ENCODE peak calls at places on chromosomes 7 and 10, in five cellular contexts. K, R, L, A and I are unnamed samples.

GRCh38 chr7:113200281-113200680 is 81.9 kb upstream of the SMIM30 start:
- DNase-seq in K (no peak), L (no peak), R (peak; percentile 22), A (no peak), I (no peak)

GRCh38 chr10:62620491-62620890 is 184.0 kb upstream of the ADO start:
- DNase-seq in A (no peak), R (no peak), K (no peak), L (no peak), I (no peak)

GRCh38 chr7:22443370-22444180 is 56.4 kb downstream of the STEAP1B start:
- DNase-seq in L (no peak), A (peak; percentile 86), R (no peak), K (no peak), I (no peak)

GRCh38 chr7:35505031-35505430 is 189.9 kb downstream of the HERPUD2 start:
- DNase-seq in L (no peak), R (no peak), K (peak; percentile 26), A (no peak), I (no peak)

GRCh38 chr10:113165643-113166042 is 215.6 kb downstream of the TCF7L2 start:
- DNase-seq in A (no peak), K (peak; percentile 54), R (no peak), L (no peak), I (no peak)

GRCh38 chr7:47762207-47762606 is 180.3 kb upstream of the TNS3 start:
- DNase-seq in R (no peak), K (no peak), A (no peak), L (no peak), I (no peak)

GRCh38 chr7:47803846-47804245 is 144.4 kb downstream of the PKD1L1 start:
- DNase-seq in A (no peak), K (no peak), L (no peak), R (no peak), I (no peak)

GRCh38 chr10:128035557-128035973 is 90.7 kb downstream of the MKI67 start:
- DNase-seq in K (peak; percentile 67), L (peak; percentile 65), R (peak; percentile 44), A (peak; percentile 54), I (no peak)

GRCh38 chr10:102120987-102121738 is 995 bp upstream of the LDB1 start:
- DNase-seq in L (peak; percentile 59), R (peak; percentile 95), K (peak; percentile 89), A (no peak), I (peak; percentile 56)

GRCh38 chr10:14327535-14327934 is 3.2 kb downstream of the FRMD4A start:
- DNase-seq in K (no peak), L (no peak), A (no peak), R (no peak), I (no peak)

GRCh38 chr10:21334891-21335696 is 190.4 kb downstream of the SKIDA1 start:
- DNase-seq in K (no peak), R (peak; percentile 90), A (peak; percentile 37), L (no peak), I (no peak)

GRCh38 chr7:52088008-52088787 is 771.6 kb upstream of the COBL start:
- DNase-seq in R (no peak), A (no peak), L (no peak), K (peak; percentile 91), I (peak; percentile 51)

GRCh38 chr10:120406380-120406779 is 50.6 kb upstream of the PLPP4 start:
- DNase-seq in R (no peak), A (no peak), K (no peak), L (no peak), I (no peak)

GRCh38 chr10:11255796-11256444 is 238.2 kb downstream of the CELF2 start:
- DNase-seq in A (no peak), K (no peak), R (no peak), L (no peak), I (no peak)

GRCh38 chr7:41459623-41460256 is 243.2 kb downstream of the INHBA start:
- DNase-seq in K (no peak), R (no peak), L (no peak), A (no peak), I (no peak)

GRCh38 chr10:93999401-93999851 is 5.7 kb downstream of the PLCE1 start:
- DNase-seq in A (no peak), L (no peak), K (peak; percentile 14), R (peak; percentile 90), I (peak; percentile 52)

GRCh38 chr10:104307576-104308438 is 30.5 kb downstream of the ITPRIP start:
- DNase-seq in R (no peak), A (no peak), K (no peak), L (no peak), I (no peak)

GRCh38 chr7:95847061-95847460 is 74.7 kb downstream of the DYNC1I1 start:
- DNase-seq in A (no peak), K (no peak), L (no peak), R (no peak), I (no peak)

GRCh38 chr10:116625845-116626244 is 5.1 kb downstream of the PNLIPRP2 start:
- DNase-seq in K (no peak), L (no peak), R (no peak), A (no peak), I (no peak)

GRCh38 chr10:116626815-116627214 is 6.1 kb downstream of the PNLIPRP2 start:
- DNase-seq in A (no peak), L (no peak), K (no peak), R (no peak), I (no peak)

GRCh38 chr10:116629340-116629739 is 8.6 kb downstream of the PNLIPRP2 start:
- DNase-seq in A (no peak), L (no peak), K (peak; percentile 30), R (no peak), I (no peak)

GRCh38 chr10:116630020-116630419 is 9.3 kb downstream of the PNLIPRP2 start:
- DNase-seq in R (no peak), A (no peak), K (no peak), L (no peak), I (no peak)

GRCh38 chr10:116627386-116627933 is 6.7 kb downstream of the PNLIPRP2 start:
- DNase-seq in A (peak; percentile 63), L (no peak), R (peak; percentile 15), K (peak; percentile 88), I (no peak)
- TF ChIP-seq CTCF in A (peak; percentile 27), L (peak; percentile 5), R (peak; percentile 19), K (peak; percentile 67), I (peak; percentile 51)

GRCh38 chr10:110190170-110190569 is 17.2 kb upstream of the MXI1 start:
- DNase-seq in R (no peak), A (no peak), K (no peak), L (no peak), I (no peak)

GRCh38 chr10:110192552-110192951 is 14.9 kb upstream of the MXI1 start:
- DNase-seq in R (peak; percentile 17), K (no peak), L (no peak), A (no peak), I (no peak)
- TF ChIP-seq CTCF in R (peak; percentile 13), K (no peak), L (no peak), A (no peak), I (no peak)

GRCh38 chr7:143878884-143879283 is 23.1 kb downstream of the TCAF1 start:
- DNase-seq in A (no peak), L (no peak), K (no peak), R (no peak), I (no peak)
- TF ChIP-seq CTCF in A (no peak), L (no peak), K (no peak), R (no peak), I (no peak)

GRCh38 chr7:115128163-115128562 is 206.3 kb downstream of the MDFIC start:
- DNase-seq in K (no peak), R (no peak), A (no peak), L (no peak), I (no peak)
- TF ChIP-seq CTCF in K (no peak), R (no peak), A (no peak), L (no peak), I (no peak)

GRCh38 chr10:1423676-1424253 is 313.6 kb downstream of the ADARB2 start:
- DNase-seq in L (no peak), K (no peak), R (no peak), A (no peak), I (no peak)

GRCh38 chr10:1419796-1420429 is 317.4 kb downstream of the ADARB2 start:
- DNase-seq in R (no peak), A (no peak), K (no peak), L (no peak), I (no peak)

GRCh38 chr10:1422275-1422674 is 315.1 kb downstream of the ADARB2 start:
- DNase-seq in R (no peak), L (peak; percentile 25), K (no peak), A (no peak), I (no peak)

GRCh38 chr10:1418031-1418550 is 319.2 kb downstream of the ADARB2 start:
- DNase-seq in K (no peak), L (no peak), R (no peak), A (no peak), I (no peak)

GRCh38 chr10:1420663-1421362 is 316.5 kb downstream of the ADARB2 start:
- DNase-seq in R (no peak), A (peak; percentile 75), K (peak; percentile 87), L (peak; percentile 75), I (peak; percentile 77)
- TF ChIP-seq CTCF in R (peak; percentile 15), A (peak; percentile 54), K (peak; percentile 88), L (peak; percentile 70), I (peak; percentile 66)

DNA sequence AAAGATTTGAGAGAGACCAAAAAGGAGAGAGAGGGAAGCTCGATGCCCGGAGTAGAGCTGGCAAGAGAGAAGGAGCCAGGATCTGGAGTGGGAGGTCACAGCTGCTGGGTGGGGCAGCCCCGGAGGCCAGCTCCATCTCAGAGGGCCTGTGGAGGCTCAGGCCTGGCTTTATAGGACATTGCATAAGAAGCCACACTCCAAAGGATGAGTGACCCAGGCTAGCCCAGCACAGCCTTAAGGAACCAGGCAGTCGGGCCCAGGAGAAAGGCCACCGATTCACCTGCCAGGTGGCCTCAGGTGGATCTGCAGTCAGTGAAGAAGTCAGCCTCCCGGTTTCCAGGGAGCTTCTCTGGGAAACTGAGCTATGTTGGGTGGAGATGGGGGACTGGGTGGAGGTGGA is 691 bp downstream of the PLAC9 start:
- DNase-seq in A (no peak), L (no peak), K (no peak), R (peak; percentile 50), I (no peak)
- TF ChIP-seq CTCF in A (no peak), L (no peak), K (no peak), R (no peak), I (no peak)

GRCh38 chr7:7352845-7353244 is 170.5 kb downstream of the C1GALT1 start:
- DNase-seq in A (no peak), L (no peak), R (no peak), K (no peak), I (no peak)
- TF ChIP-seq CTCF in A (no peak), L (no peak), R (no peak), K (peak; percentile 6), I (no peak)

DNA sequence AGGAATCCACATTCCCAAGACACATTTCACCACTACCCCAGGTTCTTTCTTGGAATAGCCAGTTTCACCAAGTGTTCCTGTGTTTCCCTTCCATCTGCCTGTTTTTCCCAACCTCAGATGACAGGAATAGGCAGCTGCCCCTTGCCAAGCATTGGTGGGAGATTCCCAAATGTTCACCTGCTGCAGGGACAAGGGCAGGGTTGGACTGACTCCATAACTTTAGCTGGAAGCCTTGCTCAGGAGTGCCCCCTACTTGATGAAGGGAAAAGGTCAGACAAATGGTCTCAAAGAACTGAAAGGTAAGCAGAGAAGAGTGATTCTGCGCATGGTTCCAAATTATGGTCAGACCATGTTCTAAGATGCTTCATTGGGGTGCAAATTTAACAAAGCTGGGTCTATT is 45.1 kb upstream of the LYZL1 start:
- DNase-seq in L (no peak), A (peak; percentile 32), K (peak; percentile 50), R (no peak), I (no peak)
- TF ChIP-seq CTCF in L (no peak), A (peak; percentile 26), K (peak; percentile 64), R (peak; percentile 41), I (no peak)